ENCODE peak calls at places on chromosomes 13 and 19, in five cellular contexts. J is OCI-LY7, K is GM23338, M is GM23248, X is MM.1S. D is an unnamed sample.

GRCh38 chr13:52974711-52975110 is 53.9 kb upstream of the OLFM4 start:
- DNase-seq in K (no peak), M (no peak), X (no peak), J (no peak), D (no peak)

GRCh38 chr19:41373993-41374392 is 2.3 kb upstream of the TMEM91 start:
- DNase-seq in M (peak), K (no peak), X (no peak), J (no peak), D (no peak)

GRCh38 chr19:4748589-4748988 is 24.9 kb upstream of the DPP9 start:
- DNase-seq in J (no peak), M (no peak), K (no peak), X (no peak), D (no peak)

GRCh38 chr19:40982594-40983101 is 8.4 kb upstream of the CYP2B6 start:
- DNase-seq in K (peak), J (no peak), M (peak), X (no peak), D (no peak)

GRCh38 chr19:8337728-8338127 is 5.3 kb downstream of the KANK3 start:
- DNase-seq in M (no peak), J (no peak), X (no peak), K (no peak), D (no peak)

GRCh38 chr19:10861118-10861651 is 10.2 kb upstream of the CARM1 start:
- DNase-seq in K (peak), X (no peak), J (peak), M (peak), D (peak)

GRCh38 chr19:940591-941291 is 14.9 kb downstream of the ARID3A start:
- DNase-seq in X (no peak), J (no peak), M (no peak), K (no peak), D (no peak)

GRCh38 chr13:42110410-42111155 is 62.1 kb downstream of the DGKH start:
- DNase-seq in X (peak), K (peak), J (peak), M (peak), D (peak)

GRCh38 chr19:17610384-17610783 is 54.9 kb downstream of the COLGALT1 start:
- DNase-seq in M (peak), J (peak), K (peak), X (peak), D (no peak)

GRCh38 chr13:67554746-67555452 is 324.8 kb upstream of the PCDH9 start:
- DNase-seq in K (no peak), J (no peak), M (no peak), X (no peak), D (no peak)

GRCh38 chr13:67554296-67554695 is 324.2 kb upstream of the PCDH9 start:
- DNase-seq in J (no peak), K (no peak), M (no peak), X (peak), D (no peak)

GRCh38 chr13:67549331-67549730 is 319.2 kb upstream of the PCDH9 start:
- DNase-seq in X (no peak), M (no peak), J (no peak), K (no peak), D (no peak)
- TF ChIP-seq EZH2phosphoT487 in X (no peak), M (no peak), J (no peak), K (no peak), D (no peak)

DNA sequence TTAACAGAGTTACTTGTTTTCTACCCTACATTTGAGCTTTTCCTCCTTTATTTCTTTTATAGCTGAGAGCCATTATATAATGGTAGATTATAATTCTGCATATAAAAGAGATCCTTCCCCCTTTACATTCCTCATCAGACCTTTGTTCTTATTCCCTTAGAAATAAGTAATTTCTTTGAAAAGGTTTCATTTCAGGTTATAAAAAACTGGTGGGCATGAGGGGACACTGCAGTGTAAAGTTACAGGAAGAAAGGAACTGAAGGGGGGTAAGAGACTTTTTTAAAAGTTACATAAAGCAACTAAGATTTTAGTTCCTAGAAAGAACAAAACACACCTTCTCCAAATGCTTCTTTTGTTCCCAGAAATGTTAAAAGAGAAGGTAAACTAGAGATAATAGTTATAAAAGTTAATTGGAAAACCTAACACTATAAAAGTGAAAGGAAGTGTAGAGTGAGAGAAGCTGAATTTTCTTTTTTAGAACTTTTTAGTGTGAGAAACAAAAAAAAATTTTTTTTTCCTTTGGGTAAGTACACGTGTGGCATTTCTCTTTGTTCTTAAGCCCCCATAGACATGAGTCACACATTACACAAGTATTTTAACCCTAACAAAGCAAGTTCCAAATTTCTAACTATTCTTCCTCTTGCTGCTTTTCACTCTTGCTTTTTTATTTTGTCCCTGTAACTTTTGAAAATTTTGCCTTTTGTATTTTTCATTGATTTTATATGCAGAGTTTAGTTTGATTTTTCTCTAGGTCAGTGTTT is 106.4 kb upstream of the MLNR start:
- DNase-seq in J (no peak), M (peak), K (no peak), X (no peak), D (peak)
- TF ChIP-seq EZH2phosphoT487 in J (no peak), M (no peak), K (no peak), X (no peak), D (no peak)

GRCh38 chr13:51625555-51626345 is 41.5 kb downstream of the WDFY2 start:
- DNase-seq in K (no peak), J (no peak), M (no peak), X (no peak), D (no peak)

GRCh38 chr13:51624207-51624606 is 39.9 kb downstream of the WDFY2 start:
- DNase-seq in X (no peak), M (no peak), K (no peak), J (no peak), D (no peak)

GRCh38 chr13:51628059-51628852 is 44.0 kb downstream of the WDFY2 start:
- DNase-seq in K (no peak), M (no peak), J (no peak), X (no peak), D (no peak)

GRCh38 chr13:51624695-51625345 is 40.6 kb downstream of the WDFY2 start:
- DNase-seq in X (no peak), M (no peak), K (no peak), J (no peak), D (no peak)

GRCh38 chr13:51626749-51627148 is 42.5 kb downstream of the WDFY2 start:
- DNase-seq in J (no peak), X (no peak), M (no peak), K (no peak), D (no peak)
- TF ChIP-seq EZH2phosphoT487 in J (no peak), X (no peak), M (no peak), K (no peak), D (no peak)

DNA sequence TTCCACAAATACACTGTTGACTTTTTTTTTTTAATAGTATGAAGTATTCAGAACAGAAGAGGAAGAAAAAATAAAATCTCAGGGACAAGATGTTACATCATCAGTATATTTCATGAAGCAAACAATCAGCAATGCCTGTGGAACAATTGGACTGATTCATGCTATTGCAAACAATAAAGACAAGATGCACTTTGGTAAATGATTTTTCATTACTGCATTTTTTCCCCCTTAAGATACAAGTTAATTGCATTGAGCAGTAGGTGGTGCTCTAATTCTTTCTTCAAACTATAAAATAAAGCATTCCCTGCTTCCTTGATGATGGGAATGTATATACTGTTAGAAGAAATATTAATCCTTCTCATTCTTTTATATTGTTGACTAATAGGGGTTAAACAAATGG is 17.1 kb downstream of the UCHL3 start:
- DNase-seq in K (peak), M (peak), X (no peak), J (peak), D (no peak)
- TF ChIP-seq EZH2phosphoT487 in K (no peak), M (no peak), X (no peak), J (no peak), D (no peak)

DNA sequence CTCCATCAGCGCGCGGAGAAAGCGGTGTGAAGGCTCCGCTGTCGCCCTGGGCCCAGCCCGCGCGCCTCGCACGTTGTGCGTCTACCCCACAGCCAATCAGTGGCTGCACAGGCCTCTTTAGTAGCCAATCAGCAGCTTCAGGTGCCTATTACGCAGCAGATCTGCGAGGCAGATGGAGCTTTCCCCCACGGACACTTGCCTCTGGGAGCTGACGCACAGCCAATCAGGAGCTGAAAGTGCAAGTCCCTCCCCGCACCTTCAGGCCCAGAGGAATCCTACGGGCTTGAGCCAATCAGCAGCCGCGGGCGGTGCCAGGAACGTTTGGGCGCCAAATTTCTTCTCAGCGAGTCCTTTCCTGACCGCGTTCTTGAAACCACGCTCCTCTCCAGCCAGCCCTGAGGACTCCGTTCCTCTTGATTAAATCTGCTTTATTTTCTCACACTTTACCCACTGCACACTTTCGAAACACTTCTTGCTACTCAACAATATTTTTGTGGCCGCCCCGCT is 39.9 kb downstream of the SIGLEC7 start:
- DNase-seq in X (no peak), M (no peak), J (no peak), K (peak), D (peak)
- TF ChIP-seq EZH2phosphoT487 in X (no peak), M (no peak), J (no peak), K (no peak), D (no peak)

DNA sequence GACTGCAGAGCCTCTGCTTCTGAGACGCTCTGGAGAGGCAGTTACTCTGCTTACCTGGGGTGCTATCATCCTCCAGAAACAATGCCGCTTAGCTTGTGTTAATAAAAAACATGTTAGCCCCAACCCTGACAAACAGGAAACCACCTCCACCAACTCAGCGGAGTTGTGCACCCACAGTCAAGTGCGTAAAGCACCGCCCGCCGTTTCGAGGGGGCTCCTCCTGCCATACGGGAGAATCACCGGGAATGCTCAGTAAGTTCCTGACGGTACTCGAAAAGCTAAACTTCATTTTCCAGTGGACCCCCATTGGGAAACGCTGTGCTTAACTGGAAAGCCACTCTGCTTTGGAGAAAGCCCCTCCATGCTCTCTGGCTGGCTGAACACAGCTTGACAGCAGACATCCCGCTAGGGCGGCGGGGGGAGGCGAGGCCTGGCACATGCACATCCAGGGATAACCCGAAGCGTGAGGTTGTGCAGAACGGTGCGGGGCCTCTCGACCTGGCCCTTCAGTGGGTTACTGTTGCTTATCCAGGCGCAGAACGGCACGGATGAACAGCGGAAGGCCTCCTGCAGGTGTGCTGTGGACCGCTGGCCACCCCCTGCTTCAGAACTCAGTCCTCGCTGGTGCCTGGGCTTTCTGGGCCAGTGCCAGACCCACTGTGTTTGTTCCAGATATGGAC is 17.1 kb downstream of the GAS6 start:
- DNase-seq in X (no peak), K (no peak), J (no peak), M (no peak), D (no peak)
- TF ChIP-seq EZH2phosphoT487 in X (no peak), K (no peak), J (no peak), M (no peak), D (no peak)

GRCh38 chr19:45901432-45901903 is 945 bp downstream of the MYPOP start:
- DNase-seq in X (no peak), J (no peak), M (peak), K (peak), D (peak)

GRCh38 chr19:45901912-45902650 is at the start of gene MYPOP:
- DNase-seq in M (peak), X (no peak), K (peak), J (no peak), D (peak)

GRCh38 chr19:45899253-45899652 is 3.2 kb downstream of the MYPOP start:
- DNase-seq in X (no peak), K (no peak), J (no peak), M (no peak), D (no peak)

GRCh38 chr19:45899919-45900589 is 2.4 kb downstream of the MYPOP start:
- DNase-seq in J (no peak), X (no peak), M (no peak), K (no peak), D (no peak)

GRCh38 chr19:45900661-45901431 is 1.6 kb downstream of the MYPOP start:
- DNase-seq in K (peak), J (no peak), M (no peak), X (no peak), D (no peak)
- TF ChIP-seq EZH2phosphoT487 in K (no peak), J (no peak), M (no peak), X (no peak), D (no peak)

D was measured in neural progenitor cell.